ENCODE peak calls at places on chromosomes 2 and 18, in four cellular contexts. T is H1, S is HepG2, L is GM12878. Q is an unnamed sample.

GRCh38 chr2:19759880-19760279 is 141.9 kb downstream of the TTC32 start:
- DNase-seq in T (no peak), S (no peak), L (no peak), Q (no peak)

GRCh38 chr2:241760301-241760771 is 16.3 kb upstream of the GAL3ST2 start:
- DNase-seq in T (no peak), S (no peak), L (no peak), Q (no peak)

GRCh38 chr2:109531896-109532727 is 81.7 kb downstream of the SEPTIN10 start:
- DNase-seq in T (no peak), S (no peak), L (no peak), Q (no peak)

GRCh38 chr2:217798743-217799552 is 203.8 kb downstream of the TNS1 start:
- DNase-seq in T (peak; percentile 26), S (no peak), L (no peak), Q (no peak)

GRCh38 chr2:40332096-40332826 is 119.6 kb downstream of the SLC8A1 start:
- DNase-seq in T (no peak), S (no peak), L (no peak), Q (no peak)

GRCh38 chr2:60794271-60794863 is 38.3 kb downstream of the PAPOLG start:
- DNase-seq in T (no peak), S (peak; percentile 16), L (no peak), Q (no peak)

GRCh38 chr18:62621546-62621945 is 93.8 kb upstream of the PHLPP1 start:
- DNase-seq in T (no peak), S (no peak), L (no peak), Q (no peak)

GRCh38 chr2:46555011-46555410 is 75.6 kb downstream of the TMEM247 start:
- DNase-seq in T (peak; percentile 74), S (no peak), L (no peak), Q (peak; percentile 56)

GRCh38 chr2:59733970-59734369 is 819.5 kb downstream of the BCL11A start:
- DNase-seq in T (no peak), S (no peak), L (no peak), Q (no peak)

GRCh38 chr2:142944264-142944663 is 66.8 kb downstream of the KYNU start:
- DNase-seq in T (no peak), S (no peak), L (no peak), Q (no peak)

GRCh38 chr2:191835539-191836350 is 11.1 kb downstream of the CAVIN2 start:
- DNase-seq in T (peak; percentile 69), S (no peak), L (no peak), Q (no peak)

GRCh38 chr2:217835931-217836881 is 166.6 kb downstream of the TNS1 start:
- DNase-seq in T (no peak), S (no peak), L (no peak), Q (peak; percentile 87)

GRCh38 chr2:45184606-45185005 is 175.4 kb upstream of the SIX2 start:
- DNase-seq in T (no peak), S (no peak), L (no peak), Q (no peak)

GRCh38 chr18:79780547-79780946 is 17.2 kb upstream of the KCNG2 start:
- DNase-seq in T (no peak), S (no peak), L (no peak), Q (no peak)

GRCh38 chr18:48826271-48826670 is 124.5 kb downstream of the SMAD7 start:
- DNase-seq in T (peak; percentile 31), S (no peak), L (no peak), Q (no peak)

GRCh38 chr2:20641123-20641985 is 9.5 kb downstream of the HS1BP3 start:
- DNase-seq in T (no peak), S (no peak), L (no peak), Q (no peak)

GRCh38 chr2:60105868-60106267 is 447.6 kb downstream of the BCL11A start:
- DNase-seq in T (no peak), S (no peak), L (no peak), Q (no peak)

GRCh38 chr2:104923665-104924064 is 69.8 kb downstream of the POU3F3 start:
- DNase-seq in T (no peak), S (no peak), L (no peak), Q (no peak)

GRCh38 chr18:78875268-78875997 is 104.2 kb upstream of the SALL3 start:
- DNase-seq in T (peak; percentile 73), S (peak; percentile 8), L (no peak), Q (peak; percentile 13)

GRCh38 chr2:65076345-65076710 is 20.1 kb downstream of the CEP68 start:
- DNase-seq in T (no peak), S (no peak), L (no peak), Q (no peak)

GRCh38 chr18:38301621-38302020 is 736.0 kb upstream of the CELF4 start:
- DNase-seq in T (no peak), S (no peak), L (no peak), Q (no peak)

GRCh38 chr18:64436111-64436510 is 287.2 kb upstream of the LINC00305 start:
- DNase-seq in T (no peak), S (no peak), L (no peak), Q (no peak)

GRCh38 chr18:14947482-14948162 is 199.7 kb downstream of the ANKRD30B start:
- DNase-seq in T (no peak), S (no peak), L (no peak), Q (no peak)

GRCh38 chr2:220569380-220569779 is 942.0 kb downstream of the SLC4A3 start:
- DNase-seq in T (no peak), S (no peak), L (no peak), Q (no peak)

GRCh38 chr18:75204978-75205759 is 3.8 kb downstream of the PTGR3 start:
- DNase-seq in T (peak; percentile 58), S (no peak), L (no peak), Q (no peak)

GRCh38 chr2:241853651-241854341 is 4.9 kb downstream of the PDCD1 start:
- DNase-seq in T (no peak), S (no peak), L (no peak), Q (no peak)

GRCh38 chr2:175366814-175367213 is 185.3 kb upstream of the ATP5MC3 start:
- DNase-seq in T (peak; percentile 53), S (peak; percentile 53), L (peak; percentile 7), Q (peak; percentile 42)

GRCh38 chr2:132562245-132562644 is 107.8 kb downstream of the LYPD1 start:
- DNase-seq in T (no peak), S (no peak), L (no peak), Q (no peak)

GRCh38 chr2:164910091-164910899 is 45.0 kb downstream of the SLC38A11 start:
- DNase-seq in T (no peak), S (peak; percentile 63), L (no peak), Q (no peak)

GRCh38 chr2:174145827-174146226 is 102.5 kb downstream of the OLA1 start:
- DNase-seq in T (no peak), S (peak; percentile 25), L (no peak), Q (no peak)

GRCh38 chr2:213288913-213289700 is 4.8 kb downstream of the SPAG16 start:
- DNase-seq in T (no peak), S (no peak), L (no peak), Q (no peak)

GRCh38 chr2:211900518-211900917 is 638.1 kb downstream of the ERBB4 start:
- DNase-seq in T (no peak), S (no peak), L (no peak), Q (no peak)

GRCh38 chr2:122390406-122390805 is 635.0 kb downstream of the TSN start:
- DNase-seq in T (no peak), S (no peak), L (peak; percentile 7), Q (no peak)

GRCh38 chr18:77063256-77063655 is 69.3 kb downstream of the MBP start:
- DNase-seq in T (no peak), S (no peak), L (peak; percentile 69), Q (no peak)

GRCh38 chr2:219285894-219286425 is 6.8 kb downstream of the DNAJB2 start:
- DNase-seq in T (no peak), S (no peak), L (no peak), Q (no peak)

GRCh38 chr2:181971032-181971431 is 14.6 kb upstream of the PPP1R1C start:
- DNase-seq in T (no peak), S (no peak), L (no peak), Q (no peak)

GRCh38 chr2:38386831-38387230 is 9.8 kb upstream of the ATL2 start:
- DNase-seq in T (no peak), S (no peak), L (no peak), Q (no peak)

GRCh38 chr2:10668402-10669012 is 21.3 kb downstream of the NOL10 start:
- DNase-seq in T (no peak), S (peak; percentile 58), L (peak; percentile 27), Q (peak; percentile 57)
- TF ChIP-seq SUZ12 in T (no peak), S (no peak), L (no peak), Q (no peak)

DNA sequence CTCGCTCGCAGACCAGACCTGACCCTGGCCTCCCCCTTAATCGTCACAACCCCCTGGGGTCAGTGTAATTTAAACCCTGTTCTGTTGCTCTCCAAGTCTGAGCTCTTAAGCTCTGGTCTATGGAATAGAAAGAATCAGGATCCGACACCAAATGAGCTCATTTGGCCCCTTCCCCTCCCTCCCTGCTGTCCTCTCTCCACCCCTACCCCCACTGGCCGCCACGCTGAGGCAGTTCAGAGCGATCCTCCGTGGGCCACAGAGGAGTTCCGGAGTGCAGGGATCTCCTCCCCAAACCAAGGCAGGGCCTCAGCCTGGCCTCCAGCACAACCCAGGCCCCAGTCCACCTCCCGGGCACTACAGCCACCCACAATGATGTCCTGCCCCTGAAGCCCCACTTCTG is 5.3 kb downstream of the DNMT3A start:
- DNase-seq in T (no peak), S (no peak), L (no peak), Q (no peak)
- TF ChIP-seq YY1 in T (no peak), S (no peak), L (no peak), Q (no peak)

GRCh38 chr18:53745228-53745967 is 479.1 kb downstream of the MBD2 start:
- DNase-seq in T (no peak), S (no peak), L (no peak), Q (no peak)
- TF ChIP-seq ZNF274 in T (no peak), S (no peak), L (no peak), Q (no peak)

GRCh38 chr2:32485399-32485798 is 128.6 kb downstream of the BIRC6 start:
- DNase-seq in T (no peak), S (no peak), L (no peak), Q (no peak)
- TF ChIP-seq SUZ12 in T (no peak), S (no peak), L (no peak), Q (no peak)

GRCh38 chr2:227891673-227892072 is 20.2 kb downstream of the DAW1 start:
- DNase-seq in T (no peak), S (no peak), L (no peak), Q (no peak)
- TF ChIP-seq YY1 in T (no peak), S (no peak), L (no peak), Q (no peak)

DNA sequence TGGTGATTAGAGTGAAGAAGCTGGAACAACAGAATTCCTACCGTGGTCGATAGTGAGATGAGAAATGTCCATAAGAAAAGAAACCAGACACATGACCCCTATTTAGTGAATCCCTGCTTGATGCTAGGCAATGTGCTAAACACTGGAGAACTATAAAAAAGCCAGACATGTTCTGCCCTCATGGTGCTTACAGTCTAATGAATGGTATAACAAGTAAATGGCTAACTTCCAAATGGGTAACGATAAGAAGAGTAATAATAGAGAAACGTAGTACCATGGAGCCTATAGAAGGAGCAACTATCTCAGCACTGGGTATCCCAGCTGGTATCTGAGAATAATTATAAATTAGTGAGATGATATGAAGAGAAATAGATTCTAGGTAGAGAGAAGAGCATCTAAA is 5.0 kb downstream of the DSG2 start:
- DNase-seq in T (no peak), S (no peak), L (no peak), Q (no peak)
- TF ChIP-seq ZNF274 in T (no peak), S (no peak), L (no peak), Q (no peak)